ENCODE peak calls at places on chromosome 3, in eight cellular contexts. I is psoas muscle; B is fibroblast of pulmonary artery; C is stimulated activated CD8-positive, alpha-beta memory T cell treated with anti-CD3 and anti-CD28 coated beads, Interleukin-15, amount 100 ng/mL, for 1 hour; H is K562; Z is cardiac fibroblast; J is activated CD4-positive, alpha-beta T cell treated with anti-CD3 and anti-CD28 coated beads, Interleukin-2, amount 50 U/mL, for 48 hours; F is heart left ventricle. M is an unnamed sample.

GRCh38 chr3:192935441-192935840 is 17.8 kb upstream of the MB21D2 start:
- DNase-seq in H (no peak), I (no peak), F (no peak), J (no peak), C (no peak), B (no peak), Z (no peak), M (no peak)

GRCh38 chr3:34248352-34248751 is 449.9 kb downstream of the PDCD6IP start:
- DNase-seq in C (no peak), F (no peak), B (no peak), H (no peak), I (no peak), J (no peak), Z (no peak), M (no peak)

GRCh38 chr3:126106336-126107202 is 22.6 kb upstream of the SLC41A3 start:
- DNase-seq in H (no peak), I (no peak), C (no peak), Z (no peak), F (no peak), B (no peak), J (no peak), M (no peak)

GRCh38 chr3:164498917-164499316 is 579.4 kb downstream of the SI start:
- DNase-seq in Z (no peak), F (no peak), H (no peak), J (no peak), B (no peak), C (no peak), I (no peak), M (no peak)

GRCh38 chr3:79306939-79307590 is 460.7 kb downstream of the ROBO1 start:
- DNase-seq in H (no peak), C (no peak), J (no peak), Z (no peak), F (no peak), B (no peak), I (no peak), M (no peak)

GRCh38 chr3:126208182-126208581 is 27.8 kb upstream of the ALDH1L1 start:
- DNase-seq in B (no peak), C (no peak), I (no peak), F (no peak), H (no peak), Z (no peak), J (no peak), M (no peak)

GRCh38 chr3:114179575-114179974 is 723 bp upstream of the DRD3 start:
- DNase-seq in F (no peak), J (no peak), C (no peak), B (peak; percentile 55), H (no peak), I (no peak), Z (peak; percentile 50), M (no peak)

GRCh38 chr3:151282921-151283320 is 4.6 kb upstream of the P2RY14 start:
- DNase-seq in C (no peak), I (no peak), H (peak; percentile 47), B (peak; percentile 82), J (no peak), Z (peak; percentile 79), F (no peak), M (no peak)

GRCh38 chr3:83843716-83844115 is 1115.1 kb upstream of the CADM2 start:
- DNase-seq in F (no peak), C (no peak), J (no peak), I (no peak), H (no peak), Z (no peak), B (no peak), M (no peak)

GRCh38 chr3:103127737-103128136 is 692.9 kb downstream of the ZPLD1 start:
- DNase-seq in B (peak; percentile 2), C (no peak), Z (no peak), F (no peak), H (no peak), I (no peak), J (no peak), M (no peak)

GRCh38 chr3:43389388-43390254 is 103.3 kb downstream of the SNRK start:
- DNase-seq in H (peak; percentile 45), B (peak; percentile 97), Z (peak; percentile 89), F (no peak), C (peak; percentile 30), J (peak; percentile 72), I (no peak), M (peak; percentile 62)

GRCh38 chr3:186839874-186840641 is 2.5 kb upstream of the ADIPOQ start:
- DNase-seq in F (no peak), B (peak; percentile 59), I (no peak), C (no peak), H (no peak), Z (peak; percentile 75), J (no peak), M (no peak)

GRCh38 chr3:159798951-159799350 is 189.7 kb upstream of the IL12A start:
- DNase-seq in I (no peak), Z (peak; percentile 69), J (no peak), H (no peak), B (peak; percentile 71), F (no peak), C (no peak), M (no peak)

GRCh38 chr3:105093371-105093770 is 273.3 kb upstream of the ALCAM start:
- DNase-seq in Z (no peak), B (no peak), F (no peak), H (no peak), C (no peak), J (no peak), I (no peak), M (no peak)

GRCh38 chr3:183878071-183878470 is 6.6 kb downstream of the PARL start:
- DNase-seq in H (peak; percentile 30), C (no peak), F (no peak), B (no peak), I (no peak), J (no peak), Z (no peak), M (no peak)

GRCh38 chr3:146100825-146101444 is 60.0 kb downstream of the PLOD2 start:
- DNase-seq in C (no peak), I (no peak), J (no peak), Z (no peak), H (no peak), B (peak; percentile 61), F (no peak), M (no peak)

GRCh38 chr3:88852606-88853005 is 254.8 kb upstream of the EPHA3 start:
- DNase-seq in I (no peak), H (no peak), F (no peak), J (no peak), C (no peak), B (no peak), Z (no peak), M (no peak)

GRCh38 chr3:194730369-194730768 is 44.7 kb downstream of the FAM43A start:
- DNase-seq in Z (no peak), J (no peak), H (no peak), F (no peak), C (no peak), B (no peak), I (no peak), M (no peak)

GRCh38 chr3:105255351-105255750 is 111.4 kb upstream of the ALCAM start:
- DNase-seq in C (no peak), H (no peak), J (no peak), B (no peak), Z (no peak), F (no peak), I (no peak), M (no peak)

GRCh38 chr3:50194903-50195500 is 3.6 kb downstream of the GNAT1 start:
- DNase-seq in C (no peak), Z (no peak), J (peak; percentile 39), H (peak; percentile 85), I (no peak), B (no peak), F (no peak), M (no peak)